ENCODE peak calls at places on chromosome 3, in five cellular contexts. O is Karpas-422, X is astrocyte, B is H9, T is heart left ventricle. E is an unnamed sample.
A peak's percentile ranks its signal among the peaks of the same experiment; 100 is the strongest.

GRCh38 chr3:129985113-129985512 is 10.6 kb downstream of the TRH start:
- DNase-seq in O (no peak), X (no peak), B (no peak), T (peak; percentile 72), E (no peak)

GRCh38 chr3:138271189-138271794 is 58.4 kb downstream of the NME9 start:
- DNase-seq in O (no peak), X (no peak), B (no peak), T (no peak), E (no peak)

GRCh38 chr3:61956236-61956635 is 394.9 kb downstream of the PTPRG start:
- DNase-seq in O (no peak), X (peak; percentile 69), B (no peak), T (no peak), E (no peak)

GRCh38 chr3:158765518-158766205 is 33.4 kb upstream of the RARRES1 start:
- DNase-seq in O (no peak), X (peak; percentile 51), B (no peak), T (no peak), E (no peak)

GRCh38 chr3:30518201-30518864 is 88.1 kb upstream of the TGFBR2 start:
- DNase-seq in O (no peak), X (peak; percentile 90), B (no peak), T (peak; percentile 33), E (peak; percentile 60)

GRCh38 chr3:159762981-159763465 is 225.6 kb upstream of the IL12A start:
- DNase-seq in O (no peak), X (peak; percentile 94), B (peak; percentile 68), T (peak; percentile 84), E (peak; percentile 64)

GRCh38 chr3:152320201-152320617 is 51.5 kb downstream of the MBNL1 start:
- DNase-seq in O (no peak), X (peak; percentile 41), B (no peak), T (no peak), E (no peak)

GRCh38 chr3:98779936-98780335 is 16.8 kb downstream of the ST3GAL6 start:
- DNase-seq in O (no peak), X (peak; percentile 84), B (no peak), T (no peak), E (no peak)

GRCh38 chr3:45816544-45816943 is 20.2 kb upstream of the SLC6A20 start:
- DNase-seq in O (no peak), X (peak; percentile 31), B (no peak), T (peak; percentile 41), E (no peak)

GRCh38 chr3:131551761-131552160 is 49.0 kb upstream of the MRPL3 start:
- DNase-seq in O (no peak), X (no peak), B (no peak), T (no peak), E (no peak)

GRCh38 chr3:155605571-155605970 is 139.3 kb downstream of the PLCH1 start:
- DNase-seq in O (no peak), X (no peak), B (no peak), T (no peak), E (no peak)

GRCh38 chr3:354433-354832 is 157.9 kb downstream of the CHL1 start:
- DNase-seq in O (peak; percentile 96), X (peak; percentile 18), B (peak; percentile 42), T (no peak), E (peak; percentile 31)

GRCh38 chr3:173711619-173712018 is 314.1 kb downstream of the NLGN1 start:
- DNase-seq in O (no peak), X (peak; percentile 69), B (no peak), T (peak; percentile 33), E (no peak)

GRCh38 chr3:194481103-194481502 is 5.7 kb downstream of the ATP13A3 start:
- DNase-seq in O (no peak), X (peak; percentile 72), B (no peak), T (no peak), E (no peak)

GRCh38 chr3:47070770-47071169 is 91.3 kb downstream of the NBEAL2 start:
- DNase-seq in O (no peak), X (no peak), B (no peak), T (no peak), E (no peak)

GRCh38 chr3:46517016-46517770 is 19.4 kb downstream of the RTP3 start:
- DNase-seq in O (no peak), X (peak; percentile 88), B (no peak), T (no peak), E (no peak)

GRCh38 chr3:112002458-112002971 is 3.8 kb downstream of the TAGLN3 start:
- DNase-seq in O (no peak), X (peak; percentile 60), B (no peak), T (no peak), E (no peak)

GRCh38 chr3:6861989-6862879 is 1.3 kb downstream of the GRM7 start:
- DNase-seq in O (no peak), X (no peak), B (peak; percentile 37), T (no peak), E (no peak)

GRCh38 chr3:179348325-179349013 is 960 bp downstream of the MFN1 start:
- DNase-seq in O (peak; percentile 80), X (no peak), B (no peak), T (no peak), E (no peak)

GRCh38 chr3:127216415-127217261 is 23.7 kb downstream of the PRR23E start:
- DNase-seq in O (no peak), X (no peak), B (no peak), T (no peak), E (no peak)

GRCh38 chr3:190155752-190156151 is 35.1 kb upstream of the P3H2 start:
- DNase-seq in O (peak; percentile 35), X (peak; percentile 63), B (no peak), T (no peak), E (no peak)

GRCh38 chr3:120795017-120795648 is 52.6 kb downstream of the GTF2E1 start:
- DNase-seq in O (peak; percentile 94), X (peak; percentile 66), B (peak; percentile 81), T (peak; percentile 66), E (peak; percentile 81)
- H3K27ac ChIP-seq in O (no peak overlapping the region), X (no peak overlapping the region), B (no peak overlapping the region), T (no peak overlapping the region), E (no peak overlapping the region)

GRCh38 chr3:24046214-24046613 is 101.1 kb downstream of the NR1D2 start:
- DNase-seq in O (no peak), X (no peak), B (no peak), T (no peak), E (no peak)

GRCh38 chr3:24042879-24043567 is 97.9 kb downstream of the NR1D2 start:
- DNase-seq in O (no peak), X (no peak), B (no peak), T (no peak), E (no peak)

GRCh38 chr3:24043985-24044384 is 98.9 kb downstream of the NR1D2 start:
- DNase-seq in O (no peak), X (no peak), B (no peak), T (no peak), E (no peak)

GRCh38 chr3:24048843-24049242 is 103.8 kb downstream of the NR1D2 start:
- DNase-seq in O (no peak), X (no peak), B (no peak), T (no peak), E (no peak)

DNA sequence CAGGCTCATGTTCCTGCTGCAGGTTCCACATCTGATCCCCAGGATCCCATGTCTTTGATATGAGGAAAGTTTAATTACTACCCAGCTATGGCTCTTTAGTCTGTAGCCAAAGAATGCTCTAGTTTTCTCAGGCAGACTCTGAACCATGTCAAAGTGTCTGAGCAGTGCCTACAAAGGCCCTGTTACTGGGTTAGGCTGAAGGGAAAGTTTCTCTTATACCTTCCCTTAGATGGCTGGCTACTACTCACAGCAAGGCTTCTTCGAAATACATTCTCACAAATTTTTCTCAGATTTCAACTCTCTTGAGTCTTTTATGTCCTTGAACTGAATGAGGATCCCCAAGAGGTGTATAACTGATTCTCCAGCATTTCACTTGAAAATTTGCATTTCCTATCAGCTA is 102.4 kb downstream of the NR1D2 start:
- DNase-seq in O (no peak), X (no peak), B (no peak), T (no peak), E (no peak)
- H3K27ac ChIP-seq in O (no peak overlapping the region), X (peak overlapping the region; percentile 12), B (no peak overlapping the region), T (no peak overlapping the region), E (no peak overlapping the region)

DNA sequence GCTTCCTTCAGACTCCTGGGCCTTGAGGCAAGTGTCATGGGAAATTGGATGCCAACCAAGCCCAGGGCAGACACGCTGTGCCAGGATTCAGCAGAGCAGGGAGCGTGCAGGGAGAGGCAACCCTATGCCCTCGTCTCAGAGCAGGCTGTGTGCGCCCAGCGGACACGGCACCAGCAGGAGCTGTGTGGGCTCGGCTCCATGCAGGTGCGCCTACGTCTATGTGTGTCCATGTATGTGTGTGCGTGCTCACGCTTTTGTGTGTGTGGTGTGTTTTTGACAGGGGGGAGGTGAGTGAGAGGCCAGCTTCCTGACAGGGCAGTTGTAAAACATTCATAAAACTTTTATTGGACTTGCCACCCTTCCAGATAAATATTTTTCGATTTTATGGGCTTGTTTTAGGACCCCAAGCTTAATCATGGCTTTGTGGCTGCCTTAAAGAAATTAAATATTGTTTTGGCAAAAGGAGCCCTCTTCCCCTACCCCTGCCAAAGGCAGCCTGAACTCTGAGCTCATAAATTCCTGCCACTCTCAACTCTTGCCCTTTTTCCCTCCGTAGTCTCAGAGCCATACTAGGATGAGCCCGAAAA is 84.4 kb downstream of the DNAJB8 start:
- DNase-seq in O (no peak), X (no peak), B (no peak), T (peak; percentile 65), E (no peak)
- H3K27ac ChIP-seq in O (no peak overlapping the region), X (no peak overlapping the region), B (no peak overlapping the region), T (peak overlapping the region; percentile 60), E (no peak overlapping the region)

GRCh38 chr3:58880182-58880581 is 169.6 kb downstream of the CFAP20DC start:
- DNase-seq in O (no peak), X (peak; percentile 40), B (no peak), T (no peak), E (no peak)
- H3K27ac ChIP-seq in O (no peak overlapping the region), X (no peak overlapping the region), B (no peak overlapping the region), T (no peak overlapping the region), E (no peak overlapping the region)

GRCh38 chr3:186088335-186088734 is 20.6 kb downstream of the ETV5 start:
- DNase-seq in O (no peak), X (no peak), B (no peak), T (no peak), E (no peak)
- H3K27ac ChIP-seq in O (no peak overlapping the region), X (no peak overlapping the region), B (no peak overlapping the region), T (no peak overlapping the region), E (no peak overlapping the region)

DNA sequence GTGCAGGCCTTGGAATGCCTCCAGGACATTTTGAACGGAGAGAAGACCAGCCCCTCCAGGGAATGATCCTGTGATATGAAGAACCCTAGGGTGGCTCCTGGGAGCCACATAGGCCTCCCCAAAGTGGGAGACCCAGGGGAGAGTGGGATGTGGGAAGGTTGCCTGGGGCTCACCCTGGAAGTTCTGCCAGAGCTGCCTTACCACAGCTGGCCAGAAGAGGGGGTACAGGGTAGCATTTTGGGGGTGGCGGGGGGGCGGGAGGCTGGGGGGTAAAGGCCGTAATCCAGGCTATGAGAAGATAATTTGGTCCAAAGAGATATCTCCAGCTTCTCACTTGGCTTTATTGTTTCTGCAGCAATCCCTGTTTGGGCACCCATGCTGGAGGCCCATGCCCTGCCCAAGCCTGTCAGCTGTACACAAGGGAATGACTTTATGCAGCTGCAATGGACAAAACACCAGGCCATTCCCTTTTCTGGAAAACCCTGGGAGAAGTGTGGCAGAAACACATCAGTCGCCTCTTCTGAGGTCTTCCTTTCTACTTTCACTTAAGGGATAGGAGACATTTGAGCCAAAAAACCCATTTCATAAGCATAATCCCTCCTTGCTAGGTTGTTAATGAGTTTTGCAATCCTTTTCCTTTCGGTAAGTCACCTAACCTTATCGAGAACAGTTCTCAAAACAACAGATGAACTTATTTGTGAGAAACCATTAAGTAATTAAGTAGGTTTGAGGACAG is 11.0 kb upstream of the MUSTN1 start:
- DNase-seq in O (peak; percentile 59), X (no peak), B (no peak), T (no peak), E (no peak)
- H3K27ac ChIP-seq in O (no peak overlapping the region), X (no peak overlapping the region), B (no peak overlapping the region), T (peak overlapping the region; percentile 72), E (no peak overlapping the region)

E was measured in lung.